ENCODE peak calls at places on chromosomes 1 and 21, in four cellular contexts. P is kidney epithelial cell; N is activated CD8-positive, alpha-beta memory T cell treated with anti-CD3 and anti-CD28 coated beads, Interleukin-2, amount 10 ng/mL, durations not matched to agents 7 days and 5 days; Z is GM18507. U is an unnamed sample.

GRCh38 chr1:76867342-76868130 is at the start of gene ST6GALNAC5:
- DNase-seq in P (no peak), N (no peak), Z (no peak), U (no peak)

GRCh38 chr21:37208056-37208705 is 59.0 kb downstream of the VPS26C start:
- DNase-seq in P (no peak), N (peak; percentile 61), Z (peak; percentile 68), U (peak; percentile 62)

GRCh38 chr1:64861611-64862010 is 104.7 kb downstream of the JAK1 start:
- DNase-seq in P (no peak), N (no peak), Z (no peak), U (no peak)

GRCh38 chr1:10704383-10704882 is 92.0 kb downstream of the CASZ1 start:
- DNase-seq in P (no peak), N (no peak), Z (no peak), U (no peak)

GRCh38 chr1:59079434-59080135 is 217.3 kb upstream of the FGGY start:
- DNase-seq in P (no peak), N (no peak), Z (no peak), U (no peak)

GRCh38 chr1:84289169-84289785 is 12.2 kb upstream of the SAMD13 start:
- DNase-seq in P (no peak), N (no peak), Z (no peak), U (no peak)

GRCh38 chr1:193070942-193071341 is 11.5 kb downstream of the RO60 start:
- DNase-seq in P (no peak), N (peak; percentile 56), Z (no peak), U (no peak)

GRCh38 chr1:6991271-6991670 is 206.0 kb downstream of the CAMTA1 start:
- DNase-seq in P (peak; percentile 72), N (no peak), Z (no peak), U (no peak)

GRCh38 chr1:14689996-14690614 is 91.6 kb downstream of the KAZN start:
- DNase-seq in P (no peak), N (no peak), Z (no peak), U (no peak)